ENCODE peak calls at places on chromosomes 3 and 15, in seven cellular contexts. One of them, this sample, is unnamed.
A peak's percentile ranks its signal among the peaks of the same experiment; 100 is the strongest.

GRCh38 chr15:71010439-71010838 is 104.8 kb upstream of the THSD4 start:
- DNase-seq in GM12891: no peak
- DNase-seq in GM12892: no peak
- DNase-seq in GM12878: no peak
- DNase-seq in K562: no peak
- DNase-seq in SK-N-SH: no peak
- DNase-seq in HepG2: no peak
- DNase-seq in this sample: no peak

GRCh38 chr3:171875923-171876412 is 32.8 kb downstream of the TMEM212 start:
- DNase-seq in GM12891: no peak
- DNase-seq in GM12892: no peak
- DNase-seq in GM12878: no peak
- DNase-seq in K562: no peak
- DNase-seq in SK-N-SH: no peak
- DNase-seq in HepG2: peak; percentile 48
- DNase-seq in this sample: no peak

GRCh38 chr3:151290673-151291072 is 12.3 kb upstream of the P2RY14 start:
- DNase-seq in GM12891: no peak
- DNase-seq in GM12892: no peak
- DNase-seq in GM12878: no peak
- DNase-seq in K562: no peak
- DNase-seq in SK-N-SH: peak; percentile 6
- DNase-seq in HepG2: no peak
- DNase-seq in this sample: no peak

GRCh38 chr3:158539414-158540014 is 31.5 kb upstream of the MLF1 start:
- DNase-seq in GM12891: no peak
- DNase-seq in GM12892: no peak
- DNase-seq in GM12878: no peak
- DNase-seq in K562: peak; percentile 30
- DNase-seq in SK-N-SH: peak; percentile 27
- DNase-seq in HepG2: peak; percentile 46
- DNase-seq in this sample: no peak

GRCh38 chr3:38029400-38030125 is at the start of gene PLCD1:
- DNase-seq in GM12891: no peak
- DNase-seq in GM12892: no peak
- DNase-seq in GM12878: no peak
- DNase-seq in K562: peak; percentile 88
- DNase-seq in SK-N-SH: peak; percentile 98
- DNase-seq in HepG2: peak; percentile 33
- DNase-seq in this sample: peak; percentile 86

GRCh38 chr3:187183210-187183862 is 13.9 kb upstream of the RTP1 start:
- DNase-seq in GM12891: no peak
- DNase-seq in GM12892: no peak
- DNase-seq in GM12878: no peak
- DNase-seq in K562: no peak
- DNase-seq in SK-N-SH: no peak
- DNase-seq in HepG2: no peak
- DNase-seq in this sample: no peak

GRCh38 chr3:38168988-38169363 is 3.6 kb downstream of the OXSR1 start:
- DNase-seq in GM12891: no peak
- DNase-seq in GM12892: no peak
- DNase-seq in GM12878: no peak
- DNase-seq in K562: no peak
- DNase-seq in SK-N-SH: no peak
- DNase-seq in HepG2: no peak
- DNase-seq in this sample: no peak

GRCh38 chr3:36679384-36680200 is 84.8 kb downstream of the DCLK3 start:
- DNase-seq in GM12891: no peak
- DNase-seq in GM12892: no peak
- DNase-seq in GM12878: no peak
- DNase-seq in K562: no peak
- DNase-seq in SK-N-SH: no peak
- DNase-seq in HepG2: no peak
- DNase-seq in this sample: no peak

GRCh38 chr3:53780806-53781205 is 65.4 kb downstream of the CHDH start:
- DNase-seq in GM12891: no peak
- DNase-seq in GM12892: no peak
- DNase-seq in GM12878: no peak
- DNase-seq in K562: no peak
- DNase-seq in SK-N-SH: no peak
- DNase-seq in HepG2: no peak
- DNase-seq in this sample: no peak

GRCh38 chr3:13102386-13103345 is 29.4 kb upstream of the IQSEC1 start:
- DNase-seq in GM12891: no peak
- DNase-seq in GM12892: no peak
- DNase-seq in GM12878: no peak
- DNase-seq in K562: no peak
- DNase-seq in SK-N-SH: no peak
- DNase-seq in HepG2: no peak
- DNase-seq in this sample: no peak

GRCh38 chr3:131216801-131217200 is 164.8 kb upstream of the NUDT16 start:
- DNase-seq in GM12891: no peak
- DNase-seq in GM12892: no peak
- DNase-seq in GM12878: no peak
- DNase-seq in K562: peak; percentile 7
- DNase-seq in SK-N-SH: no peak
- DNase-seq in HepG2: peak; percentile 28
- DNase-seq in this sample: peak; percentile 21

GRCh38 chr3:171000281-171000680 is 26.2 kb downstream of the SLC2A2 start:
- DNase-seq in GM12891: no peak
- DNase-seq in GM12892: no peak
- DNase-seq in GM12878: no peak
- DNase-seq in K562: no peak
- DNase-seq in SK-N-SH: no peak
- DNase-seq in HepG2: no peak
- DNase-seq in this sample: no peak

GRCh38 chr3:169453256-169454059 is 210.1 kb downstream of the MECOM start:
- DNase-seq in GM12891: no peak
- DNase-seq in GM12892: no peak
- DNase-seq in GM12878: no peak
- DNase-seq in K562: peak; percentile 10
- DNase-seq in SK-N-SH: peak; percentile 45
- DNase-seq in HepG2: no peak
- DNase-seq in this sample: no peak

GRCh38 chr3:100002599-100003350 is 111.5 kb downstream of the FILIP1L start:
- DNase-seq in GM12891: no peak
- DNase-seq in GM12892: no peak
- DNase-seq in GM12878: no peak
- DNase-seq in K562: no peak
- DNase-seq in SK-N-SH: no peak
- DNase-seq in HepG2: peak; percentile 91
- DNase-seq in this sample: no peak

GRCh38 chr3:175940243-175940642 is 1081.1 kb downstream of the NAALADL2 start:
- DNase-seq in GM12891: no peak
- DNase-seq in GM12892: no peak
- DNase-seq in GM12878: no peak
- DNase-seq in K562: no peak
- DNase-seq in SK-N-SH: no peak
- DNase-seq in HepG2: no peak
- DNase-seq in this sample: no peak

GRCh38 chr3:126476166-126476975 is 680 bp upstream of the ZXDC start:
- DNase-seq in GM12891: no peak
- DNase-seq in GM12892: no peak
- DNase-seq in GM12878: no peak
- DNase-seq in K562: no peak
- DNase-seq in SK-N-SH: no peak
- DNase-seq in HepG2: no peak
- DNase-seq in this sample: peak; percentile 67

GRCh38 chr3:172099495-172099808 is 60.1 kb downstream of the FNDC3B start:
- DNase-seq in GM12891: no peak
- DNase-seq in GM12892: no peak
- DNase-seq in GM12878: no peak
- DNase-seq in K562: no peak
- DNase-seq in SK-N-SH: no peak
- DNase-seq in HepG2: no peak
- DNase-seq in this sample: no peak

GRCh38 chr15:74988007-74988800 is 7.2 kb upstream of the SCAMP5 start:
- DNase-seq in GM12891: no peak
- DNase-seq in GM12892: no peak
- DNase-seq in GM12878: no peak
- DNase-seq in K562: peak; percentile 60
- DNase-seq in SK-N-SH: peak; percentile 72
- DNase-seq in HepG2: peak; percentile 65
- DNase-seq in this sample: no peak

GRCh38 chr3:9808345-9809037 is 1.6 kb upstream of the TTLL3 start:
- DNase-seq in GM12891: peak; percentile 56
- DNase-seq in GM12892: no peak
- DNase-seq in GM12878: no peak
- DNase-seq in K562: peak; percentile 51
- DNase-seq in SK-N-SH: peak; percentile 72
- DNase-seq in HepG2: peak; percentile 31
- DNase-seq in this sample: no peak

GRCh38 chr3:122916084-122916483 is 111.5 kb downstream of the SEMA5B start:
- DNase-seq in GM12891: no peak
- DNase-seq in GM12892: no peak
- DNase-seq in GM12878: no peak
- DNase-seq in K562: no peak
- DNase-seq in SK-N-SH: no peak
- DNase-seq in HepG2: no peak
- DNase-seq in this sample: no peak

GRCh38 chr3:102904629-102905028 is 469.8 kb downstream of the ZPLD1 start:
- DNase-seq in GM12891: no peak
- DNase-seq in GM12892: no peak
- DNase-seq in GM12878: no peak
- DNase-seq in K562: no peak
- DNase-seq in SK-N-SH: no peak
- DNase-seq in HepG2: no peak
- DNase-seq in this sample: no peak

GRCh38 chr3:102906837-102907236 is 472.0 kb downstream of the ZPLD1 start:
- DNase-seq in GM12891: no peak
- DNase-seq in GM12892: no peak
- DNase-seq in GM12878: no peak
- DNase-seq in K562: no peak
- DNase-seq in SK-N-SH: no peak
- DNase-seq in HepG2: no peak
- DNase-seq in this sample: no peak

GRCh38 chr3:102909904-102910303 is 475.1 kb downstream of the ZPLD1 start:
- DNase-seq in GM12891: no peak
- DNase-seq in GM12892: no peak
- DNase-seq in GM12878: no peak
- DNase-seq in K562: no peak
- DNase-seq in SK-N-SH: no peak
- DNase-seq in HepG2: no peak
- DNase-seq in this sample: no peak

DNA sequence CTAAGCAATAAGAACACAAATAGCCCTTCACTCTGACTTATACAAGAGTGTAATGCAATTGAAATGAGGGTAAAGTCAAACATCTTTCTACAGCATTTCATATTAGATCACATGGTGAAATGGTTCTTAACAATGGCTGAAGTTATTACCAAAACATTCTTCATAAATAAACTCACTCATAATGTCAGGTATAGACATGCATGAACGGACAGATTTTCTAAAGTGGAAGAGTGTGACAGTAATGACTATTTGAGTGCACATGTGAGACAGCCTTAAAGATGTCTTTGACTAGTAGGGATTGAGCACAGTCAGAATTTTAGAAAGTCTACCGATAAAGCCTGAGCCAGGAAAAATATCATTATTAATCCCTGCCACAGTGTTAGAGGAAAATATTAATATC is 471.0 kb downstream of the ZPLD1 start:
- DNase-seq in GM12891: no peak
- DNase-seq in GM12892: no peak
- DNase-seq in GM12878: no peak
- DNase-seq in K562: no peak
- DNase-seq in SK-N-SH: no peak
- DNase-seq in HepG2: no peak
- DNase-seq in this sample: no peak
- TF ChIP-seq TAF1 in GM12891: no peak
- TF ChIP-seq TAF1 in GM12892: no peak
- TF ChIP-seq TAF1 in GM12878: no peak
- TF ChIP-seq TAF1 in K562: no peak
- TF ChIP-seq TAF1 in SK-N-SH: no peak
- TF ChIP-seq TAF1 in HepG2: no peak
- TF ChIP-seq TAF1 in this sample: no peak

DNA sequence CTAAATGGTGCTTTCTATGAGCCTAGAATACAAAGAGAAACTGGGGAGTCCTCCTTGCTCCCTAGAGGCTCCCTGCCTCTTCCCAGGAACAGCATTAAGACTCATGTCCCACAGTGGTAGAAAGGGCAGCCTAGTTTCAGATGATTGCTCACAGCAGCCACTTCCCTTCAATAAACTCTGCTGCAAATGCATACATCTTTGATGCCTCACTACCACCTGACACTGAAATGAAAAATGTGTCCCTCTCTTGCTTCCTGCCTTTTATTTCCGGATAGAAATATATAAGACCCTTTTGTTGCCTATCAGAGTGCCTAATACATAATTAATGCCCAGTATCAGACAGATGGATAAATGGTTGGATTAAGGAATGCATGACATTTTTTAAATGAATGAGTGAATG is 362.0 kb downstream of the LRRC3B start:
- DNase-seq in GM12891: no peak
- DNase-seq in GM12892: no peak
- DNase-seq in GM12878: no peak
- DNase-seq in K562: no peak
- DNase-seq in SK-N-SH: no peak
- DNase-seq in HepG2: no peak
- DNase-seq in this sample: no peak
- TF ChIP-seq TAF1 in GM12891: no peak
- TF ChIP-seq TAF1 in GM12892: no peak
- TF ChIP-seq TAF1 in GM12878: no peak
- TF ChIP-seq TAF1 in K562: no peak
- TF ChIP-seq TAF1 in SK-N-SH: no peak
- TF ChIP-seq TAF1 in HepG2: no peak
- TF ChIP-seq TAF1 in this sample: no peak

DNA sequence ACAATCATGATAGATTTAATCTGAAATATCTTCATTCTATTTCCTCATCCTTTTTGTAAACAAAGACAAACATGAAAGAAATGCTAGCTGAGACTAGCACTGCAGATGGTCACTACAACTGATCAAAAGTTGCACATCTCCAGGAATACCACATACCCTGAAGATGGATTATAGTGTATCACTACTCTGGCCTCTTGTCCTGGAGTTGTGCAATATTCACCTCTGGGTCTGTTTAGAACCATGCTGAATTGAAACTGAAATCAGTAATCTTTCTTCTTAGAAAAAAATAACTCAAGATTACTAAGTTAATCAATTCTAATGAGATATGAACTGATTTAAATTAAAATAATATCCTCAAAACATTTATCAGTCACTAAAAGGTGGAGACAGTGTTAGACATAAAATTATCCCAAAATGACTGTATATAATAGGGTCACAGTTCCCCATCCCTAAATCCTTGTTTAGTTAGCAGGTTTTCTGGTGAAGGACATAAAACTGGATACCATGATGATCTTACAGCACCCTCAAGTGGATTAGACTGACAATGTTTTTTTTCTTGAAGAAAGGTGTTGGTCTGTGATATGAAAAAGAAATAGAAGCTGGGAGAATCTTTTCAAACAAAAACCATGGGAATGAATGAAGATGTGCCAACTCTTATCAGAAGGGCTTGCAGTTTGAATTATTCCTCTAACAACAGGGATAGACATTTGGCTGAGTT is 7.2 kb upstream of the TTC14 start:
- DNase-seq in GM12891: no peak
- DNase-seq in GM12892: no peak
- DNase-seq in GM12878: peak; percentile 26
- DNase-seq in K562: no peak
- DNase-seq in SK-N-SH: peak; percentile 39
- DNase-seq in HepG2: peak; percentile 13
- DNase-seq in this sample: no peak
- TF ChIP-seq TAF1 in GM12891: no peak
- TF ChIP-seq TAF1 in GM12892: no peak
- TF ChIP-seq TAF1 in GM12878: no peak
- TF ChIP-seq TAF1 in K562: no peak
- TF ChIP-seq TAF1 in SK-N-SH: no peak
- TF ChIP-seq TAF1 in HepG2: no peak
- TF ChIP-seq TAF1 in this sample: no peak

GRCh38 chr3:88189361-88189810 is 39.6 kb downstream of the C3orf38 start:
- DNase-seq in GM12891: no peak
- DNase-seq in GM12892: no peak
- DNase-seq in GM12878: peak; percentile 33
- DNase-seq in K562: peak; percentile 17
- DNase-seq in SK-N-SH: peak; percentile 19
- DNase-seq in HepG2: peak; percentile 85
- DNase-seq in this sample: no peak
- TF ChIP-seq TAF1 in GM12891: no peak
- TF ChIP-seq TAF1 in GM12892: no peak
- TF ChIP-seq TAF1 in GM12878: no peak
- TF ChIP-seq TAF1 in K562: no peak
- TF ChIP-seq TAF1 in SK-N-SH: peak; percentile 10
- TF ChIP-seq TAF1 in HepG2: no peak
- TF ChIP-seq TAF1 in this sample: no peak